ENCODE peak calls at places on chromosome 17, in nine cellular contexts. Q, E, V, D, N, K, J, M and R are unnamed samples.

GRCh38 chr17:31907342-31907975 is 6.0 kb upstream of the UTP6 start:
- DNase-seq in Q (no peak), E (no peak), V (no peak), D (no peak), N (no peak), K (peak), J (peak), M (no peak), R (no peak)

GRCh38 chr17:8846768-8847211 is 20.7 kb downstream of the PIK3R6 start:
- DNase-seq in Q (no peak), E (no peak), V (no peak), D (no peak), N (peak), K (peak), J (peak), M (peak), R (no peak)

GRCh38 chr17:80265205-80266068 is 4.8 kb downstream of the RNF213 start:
- DNase-seq in Q (no peak), E (peak), V (no peak), D (no peak), N (no peak), K (peak), J (no peak), M (no peak), R (no peak)

GRCh38 chr17:35103271-35103670 is 16.4 kb downstream of the RAD51D start:
- DNase-seq in Q (no peak), E (no peak), V (no peak), D (no peak), N (no peak), K (no peak), J (no peak), M (no peak), R (no peak)

GRCh38 chr17:42553161-42553818 is 567 bp downstream of the HSD17B1 start:
- DNase-seq in Q (no peak), E (no peak), V (no peak), D (no peak), N (no peak), K (peak), J (no peak), M (peak), R (peak)

GRCh38 chr17:32281011-32281451 is 15.4 kb downstream of the RHBDL3 start:
- DNase-seq in Q (no peak), E (no peak), V (no peak), D (peak), N (no peak), K (no peak), J (no peak), M (no peak), R (peak)

GRCh38 chr17:61619953-61620352 is 28.9 kb upstream of the NACA2 start:
- DNase-seq in Q (no peak), E (no peak), V (no peak), D (no peak), N (no peak), K (no peak), J (no peak), M (no peak), R (no peak)

GRCh38 chr17:2347805-2348685 is 10.7 kb downstream of the SGSM2 start:
- DNase-seq in Q (no peak), E (no peak), V (no peak), D (peak), N (peak), K (peak), J (peak), M (peak), R (peak)

GRCh38 chr17:82962163-82962720 is 117.2 kb upstream of the METRNL start:
- DNase-seq in Q (no peak), E (no peak), V (no peak), D (no peak), N (no peak), K (peak), J (peak), M (no peak), R (no peak)

GRCh38 chr17:64617125-64617780 is 44.9 kb downstream of the SMURF2 start:
- DNase-seq in Q (no peak), E (no peak), V (no peak), D (no peak), N (no peak), K (no peak), J (peak), M (no peak), R (no peak)

GRCh38 chr17:12739500-12739899 is 49.8 kb upstream of the ARHGAP44 start:
- DNase-seq in Q (no peak), E (no peak), V (no peak), D (no peak), N (no peak), K (no peak), J (no peak), M (no peak), R (no peak)

GRCh38 chr17:49573510-49574282 is 2.0 kb upstream of the NXPH3 start:
- DNase-seq in Q (no peak), E (no peak), V (no peak), D (no peak), N (no peak), K (peak), J (no peak), M (no peak), R (no peak)

GRCh38 chr17:50918933-50919296 is 52.8 kb upstream of the TOB1 start:
- DNase-seq in Q (no peak), E (no peak), V (no peak), D (peak), N (no peak), K (peak), J (no peak), M (no peak), R (no peak)

GRCh38 chr17:28364665-28365363 is at the start of gene SEBOX:
- DNase-seq in Q (no peak), E (no peak), V (no peak), D (no peak), N (no peak), K (no peak), J (no peak), M (no peak), R (no peak)